ENCODE peak calls at places on chromosomes 4 and X, in nine cellular contexts. One of them, this sample, is unnamed.

GRCh38 chr4:176642472-176642871 is 150.2 kb downstream of the VEGFC start:
- DNase-seq in BE2C: no peak
- DNase-seq in cardiac fibroblast: no peak
- DNase-seq in sigmoid colon: no peak
- DNase-seq in dorsolateral prefrontal cortex: no peak
- DNase-seq in astrocyte of the spinal cord: no peak
- DNase-seq in nephron progenitor cell: no peak
- DNase-seq in pancreas: no peak
- DNase-seq in HL-60: no peak
- DNase-seq in this sample: no peak

GRCh38 chrX:139126493-139126892 is 404.0 kb upstream of the F9 start:
- DNase-seq in BE2C: no peak
- DNase-seq in pancreas: peak
- DNase-seq in sigmoid colon: no peak
- DNase-seq in nephron progenitor cell: peak
- DNase-seq in dorsolateral prefrontal cortex: no peak
- DNase-seq in astrocyte of the spinal cord: no peak
- DNase-seq in HL-60: no peak
- DNase-seq in cardiac fibroblast: no peak
- DNase-seq in this sample: peak

GRCh38 chrX:133654801-133655200 is 239.5 kb upstream of the GPC4 start:
- DNase-seq in pancreas: no peak
- DNase-seq in dorsolateral prefrontal cortex: no peak
- DNase-seq in sigmoid colon: no peak
- DNase-seq in HL-60: no peak
- DNase-seq in astrocyte of the spinal cord: no peak
- DNase-seq in nephron progenitor cell: no peak
- DNase-seq in cardiac fibroblast: peak
- DNase-seq in BE2C: no peak
- DNase-seq in this sample: no peak

GRCh38 chrX:119655125-119655524 is 37.8 kb downstream of the SEPTIN6 start:
- DNase-seq in nephron progenitor cell: no peak
- DNase-seq in BE2C: peak
- DNase-seq in cardiac fibroblast: peak
- DNase-seq in HL-60: no peak
- DNase-seq in sigmoid colon: no peak
- DNase-seq in astrocyte of the spinal cord: peak
- DNase-seq in dorsolateral prefrontal cortex: no peak
- DNase-seq in pancreas: no peak
- DNase-seq in this sample: no peak

GRCh38 chrX:41705680-41706374 is 17.1 kb downstream of the GPR34 start:
- DNase-seq in HL-60: peak
- DNase-seq in nephron progenitor cell: no peak
- DNase-seq in astrocyte of the spinal cord: no peak
- DNase-seq in BE2C: no peak
- DNase-seq in sigmoid colon: no peak
- DNase-seq in pancreas: no peak
- DNase-seq in cardiac fibroblast: no peak
- DNase-seq in dorsolateral prefrontal cortex: no peak
- DNase-seq in this sample: no peak

GRCh38 chr4:72312032-72312650 is 256.9 kb downstream of the ADAMTS3 start:
- DNase-seq in HL-60: no peak
- DNase-seq in BE2C: peak
- DNase-seq in nephron progenitor cell: no peak
- DNase-seq in sigmoid colon: peak
- DNase-seq in astrocyte of the spinal cord: peak
- DNase-seq in cardiac fibroblast: peak
- DNase-seq in pancreas: peak
- DNase-seq in dorsolateral prefrontal cortex: peak
- DNase-seq in this sample: no peak

GRCh38 chrX:71930298-71930697 is 19.7 kb downstream of the NHSL2 start:
- DNase-seq in HL-60: no peak
- DNase-seq in BE2C: no peak
- DNase-seq in dorsolateral prefrontal cortex: no peak
- DNase-seq in cardiac fibroblast: peak
- DNase-seq in sigmoid colon: no peak
- DNase-seq in astrocyte of the spinal cord: no peak
- DNase-seq in nephron progenitor cell: no peak
- DNase-seq in pancreas: no peak
- DNase-seq in this sample: no peak

GRCh38 chr4:153486281-153487151 is 20.4 kb downstream of the TMEM131L start:
- DNase-seq in astrocyte of the spinal cord: peak
- DNase-seq in cardiac fibroblast: peak
- DNase-seq in dorsolateral prefrontal cortex: no peak
- DNase-seq in nephron progenitor cell: no peak
- DNase-seq in HL-60: no peak
- DNase-seq in sigmoid colon: no peak
- DNase-seq in BE2C: no peak
- DNase-seq in pancreas: peak
- DNase-seq in this sample: no peak

GRCh38 chr4:6760865-6761264 is 21.7 kb upstream of the KIAA0232 start:
- DNase-seq in HL-60: no peak
- DNase-seq in nephron progenitor cell: no peak
- DNase-seq in dorsolateral prefrontal cortex: no peak
- DNase-seq in pancreas: no peak
- DNase-seq in BE2C: no peak
- DNase-seq in astrocyte of the spinal cord: no peak
- DNase-seq in sigmoid colon: no peak
- DNase-seq in cardiac fibroblast: no peak
- DNase-seq in this sample: no peak

GRCh38 chr4:90328558-90328957 is 201.4 kb downstream of the CCSER1 start:
- DNase-seq in sigmoid colon: no peak
- DNase-seq in pancreas: no peak
- DNase-seq in BE2C: peak
- DNase-seq in cardiac fibroblast: peak
- DNase-seq in dorsolateral prefrontal cortex: no peak
- DNase-seq in nephron progenitor cell: no peak
- DNase-seq in astrocyte of the spinal cord: peak
- DNase-seq in HL-60: no peak
- DNase-seq in this sample: peak

GRCh38 chr4:54213001-54213400 is 16.1 kb upstream of the PDGFRA start:
- DNase-seq in cardiac fibroblast: peak
- DNase-seq in HL-60: no peak
- DNase-seq in nephron progenitor cell: no peak
- DNase-seq in BE2C: no peak
- DNase-seq in sigmoid colon: no peak
- DNase-seq in dorsolateral prefrontal cortex: no peak
- DNase-seq in astrocyte of the spinal cord: no peak
- DNase-seq in pancreas: no peak
- DNase-seq in this sample: no peak

GRCh38 chr4:148166132-148166531 is 276.1 kb downstream of the NR3C2 start:
- DNase-seq in HL-60: no peak
- DNase-seq in BE2C: no peak
- DNase-seq in dorsolateral prefrontal cortex: no peak
- DNase-seq in nephron progenitor cell: no peak
- DNase-seq in cardiac fibroblast: peak
- DNase-seq in sigmoid colon: no peak
- DNase-seq in astrocyte of the spinal cord: no peak
- DNase-seq in pancreas: no peak
- DNase-seq in this sample: no peak

GRCh38 chrX:71871367-71871766 is 39.3 kb upstream of the NHSL2 start:
- DNase-seq in pancreas: no peak
- DNase-seq in sigmoid colon: no peak
- DNase-seq in HL-60: no peak
- DNase-seq in nephron progenitor cell: no peak
- DNase-seq in astrocyte of the spinal cord: peak
- DNase-seq in dorsolateral prefrontal cortex: no peak
- DNase-seq in BE2C: no peak
- DNase-seq in cardiac fibroblast: peak
- DNase-seq in this sample: no peak

DNA sequence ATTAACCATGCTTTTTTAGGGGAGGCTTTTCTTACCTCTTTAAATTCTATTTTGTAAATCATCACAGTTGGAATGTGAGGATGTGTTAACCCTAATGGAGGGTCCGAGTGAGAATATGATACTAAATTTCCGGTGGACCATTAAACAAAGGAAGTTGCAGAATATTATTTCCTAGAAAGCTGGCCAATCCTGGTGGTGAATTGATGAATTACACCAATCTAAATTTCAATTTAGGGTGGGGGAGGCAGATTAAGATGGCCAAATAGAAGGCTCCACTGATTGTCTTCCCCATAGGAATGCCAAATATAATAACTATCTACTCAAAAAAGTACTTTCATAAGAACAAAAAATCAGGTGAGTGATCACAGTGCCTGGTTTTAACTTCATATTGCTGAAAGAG is 1045.6 kb downstream of the GLUD2 start:
- DNase-seq in cardiac fibroblast: no peak
- DNase-seq in BE2C: no peak
- DNase-seq in dorsolateral prefrontal cortex: no peak
- DNase-seq in nephron progenitor cell: no peak
- DNase-seq in sigmoid colon: no peak
- DNase-seq in astrocyte of the spinal cord: no peak
- DNase-seq in HL-60: no peak
- DNase-seq in pancreas: no peak
- DNase-seq in this sample: no peak
- TF ChIP-seq CTCF in cardiac fibroblast: no peak
- TF ChIP-seq CTCF in BE2C: no peak
- TF ChIP-seq CTCF in dorsolateral prefrontal cortex: no peak
- TF ChIP-seq CTCF in nephron progenitor cell: no peak
- TF ChIP-seq CTCF in sigmoid colon: no peak
- TF ChIP-seq CTCF in astrocyte of the spinal cord: no peak
- TF ChIP-seq CTCF in HL-60: no peak
- TF ChIP-seq CTCF in pancreas: no peak
- TF ChIP-seq CTCF in this sample: peak

GRCh38 chr4:1249148-1249730 is 309 bp upstream of the CTBP1 start:
- DNase-seq in pancreas: peak
- DNase-seq in sigmoid colon: peak
- DNase-seq in nephron progenitor cell: peak
- DNase-seq in astrocyte of the spinal cord: peak
- DNase-seq in dorsolateral prefrontal cortex: peak
- DNase-seq in cardiac fibroblast: peak
- DNase-seq in BE2C: peak
- DNase-seq in HL-60: peak
- DNase-seq in this sample: peak
- TF ChIP-seq CTCF in pancreas: no peak
- TF ChIP-seq CTCF in sigmoid colon: no peak
- TF ChIP-seq CTCF in nephron progenitor cell: no peak
- TF ChIP-seq CTCF in astrocyte of the spinal cord: no peak
- TF ChIP-seq CTCF in dorsolateral prefrontal cortex: no peak
- TF ChIP-seq CTCF in cardiac fibroblast: no peak
- TF ChIP-seq CTCF in BE2C: no peak
- TF ChIP-seq CTCF in HL-60: no peak
- TF ChIP-seq CTCF in this sample: no peak

DNA sequence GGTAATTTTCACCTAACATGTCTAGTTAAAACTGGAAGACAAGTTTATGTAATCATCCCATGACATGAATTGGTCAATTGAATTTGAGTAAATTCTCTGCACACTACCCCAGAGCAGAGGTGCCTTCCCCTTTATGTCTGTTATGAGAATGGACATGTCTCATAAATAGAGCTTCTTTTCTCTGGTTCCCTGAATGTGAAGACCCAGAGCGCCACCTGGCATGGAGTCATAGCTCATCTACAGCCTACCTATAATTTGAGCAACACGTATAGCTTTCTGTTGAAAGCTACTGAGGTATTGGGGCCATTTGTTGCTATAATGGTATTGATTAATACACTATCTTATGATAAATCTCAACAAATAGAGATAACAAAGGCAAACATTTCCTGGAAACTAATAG is 626.5 kb upstream of the GALNTL6 start:
- DNase-seq in BE2C: peak
- DNase-seq in HL-60: no peak
- DNase-seq in astrocyte of the spinal cord: no peak
- DNase-seq in nephron progenitor cell: no peak
- DNase-seq in sigmoid colon: no peak
- DNase-seq in cardiac fibroblast: no peak
- DNase-seq in pancreas: peak
- DNase-seq in dorsolateral prefrontal cortex: no peak
- DNase-seq in this sample: no peak
- TF ChIP-seq CTCF in BE2C: peak
- TF ChIP-seq CTCF in HL-60: no peak
- TF ChIP-seq CTCF in astrocyte of the spinal cord: no peak
- TF ChIP-seq CTCF in nephron progenitor cell: no peak
- TF ChIP-seq CTCF in sigmoid colon: no peak
- TF ChIP-seq CTCF in cardiac fibroblast: no peak
- TF ChIP-seq CTCF in pancreas: no peak
- TF ChIP-seq CTCF in dorsolateral prefrontal cortex: no peak
- TF ChIP-seq CTCF in this sample: no peak

DNA sequence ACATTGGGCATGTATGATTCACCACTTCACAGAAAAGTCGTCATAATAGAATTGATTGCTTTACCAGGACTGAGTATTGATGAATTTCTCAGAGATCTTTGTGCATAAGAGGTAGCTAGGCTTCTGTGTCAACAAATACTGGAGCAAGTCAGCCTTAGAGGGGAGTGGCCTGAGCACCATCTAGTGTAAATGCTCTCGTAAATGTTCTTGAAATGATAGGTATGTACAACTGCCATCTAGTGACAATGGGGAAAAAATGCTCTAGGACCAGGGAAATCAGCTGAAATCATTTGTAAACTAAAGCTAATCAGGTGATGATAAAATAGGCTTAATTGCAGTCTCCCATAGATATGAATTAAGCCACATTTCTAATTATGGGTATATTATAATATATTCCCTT is 309.4 kb upstream of the FMR1 start:
- DNase-seq in cardiac fibroblast: no peak
- DNase-seq in HL-60: no peak
- DNase-seq in astrocyte of the spinal cord: no peak
- DNase-seq in dorsolateral prefrontal cortex: no peak
- DNase-seq in BE2C: no peak
- DNase-seq in pancreas: no peak
- DNase-seq in sigmoid colon: no peak
- DNase-seq in nephron progenitor cell: no peak
- DNase-seq in this sample: no peak
- TF ChIP-seq CTCF in cardiac fibroblast: no peak
- TF ChIP-seq CTCF in HL-60: no peak
- TF ChIP-seq CTCF in astrocyte of the spinal cord: no peak
- TF ChIP-seq CTCF in dorsolateral prefrontal cortex: peak
- TF ChIP-seq CTCF in BE2C: no peak
- TF ChIP-seq CTCF in pancreas: no peak
- TF ChIP-seq CTCF in sigmoid colon: no peak
- TF ChIP-seq CTCF in nephron progenitor cell: no peak
- TF ChIP-seq CTCF in this sample: no peak

GRCh38 chrX:152817082-152817744 is 13.3 kb downstream of the CETN2 start:
- DNase-seq in cardiac fibroblast: peak
- DNase-seq in dorsolateral prefrontal cortex: peak
- DNase-seq in astrocyte of the spinal cord: peak
- DNase-seq in BE2C: peak
- DNase-seq in sigmoid colon: no peak
- DNase-seq in pancreas: peak
- DNase-seq in nephron progenitor cell: peak
- DNase-seq in HL-60: no peak
- DNase-seq in this sample: peak
- TF ChIP-seq CTCF in cardiac fibroblast: peak
- TF ChIP-seq CTCF in dorsolateral prefrontal cortex: peak
- TF ChIP-seq CTCF in astrocyte of the spinal cord: peak
- TF ChIP-seq CTCF in BE2C: peak
- TF ChIP-seq CTCF in sigmoid colon: no peak
- TF ChIP-seq CTCF in pancreas: no peak
- TF ChIP-seq CTCF in nephron progenitor cell: peak
- TF ChIP-seq CTCF in HL-60: peak
- TF ChIP-seq CTCF in this sample: peak

DNA sequence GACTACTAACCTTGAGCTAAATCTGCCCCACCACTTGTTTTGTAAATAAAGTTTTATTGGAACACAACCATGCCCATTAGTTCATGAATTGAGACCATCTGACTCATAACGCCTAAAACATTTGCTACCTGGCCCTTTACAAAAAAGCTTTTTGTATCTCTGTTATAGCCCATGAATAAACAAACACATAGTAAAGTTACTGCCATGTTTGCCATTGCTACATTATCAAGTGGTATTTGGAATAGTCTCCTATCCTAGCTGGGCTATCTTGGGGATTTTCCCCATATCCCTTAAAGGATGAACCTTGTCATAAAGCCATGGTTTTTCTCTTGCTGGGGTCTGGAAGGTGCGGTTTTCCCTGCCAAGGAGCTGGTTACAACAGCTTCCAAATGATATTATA is 112.3 kb downstream of the FAM9B start:
- DNase-seq in pancreas: no peak
- DNase-seq in nephron progenitor cell: no peak
- DNase-seq in astrocyte of the spinal cord: no peak
- DNase-seq in dorsolateral prefrontal cortex: no peak
- DNase-seq in HL-60: no peak
- DNase-seq in sigmoid colon: no peak
- DNase-seq in BE2C: no peak
- DNase-seq in cardiac fibroblast: no peak
- DNase-seq in this sample: no peak
- TF ChIP-seq CTCF in pancreas: no peak
- TF ChIP-seq CTCF in nephron progenitor cell: no peak
- TF ChIP-seq CTCF in astrocyte of the spinal cord: no peak
- TF ChIP-seq CTCF in dorsolateral prefrontal cortex: no peak
- TF ChIP-seq CTCF in HL-60: no peak
- TF ChIP-seq CTCF in sigmoid colon: no peak
- TF ChIP-seq CTCF in BE2C: no peak
- TF ChIP-seq CTCF in cardiac fibroblast: no peak
- TF ChIP-seq CTCF in this sample: no peak

This sample was measured in glutamatergic neuron.